ENCODE peak calls at places on chromosomes 6 and 20, in seven cellular contexts. V is naive thymus-derived CD4-positive, alpha-beta T cell; R is transverse colon; M is Peyer's patch; E is aorta; N is CD8-positive, alpha-beta memory T cell; U is cardiac fibroblast. L is an unnamed sample.

GRCh38 chr20:11451793-11452291 is 465.9 kb upstream of the BTBD3 start:
- DNase-seq in R (no peak), E (no peak), N (no peak), U (peak; percentile 41), V (no peak), M (no peak), L (peak; percentile 6)

GRCh38 chr20:59014680-59015389 is 4.4 kb upstream of the TUBB1 start:
- DNase-seq in U (no peak), V (no peak), E (peak; percentile 44), N (no peak), M (peak; percentile 6), R (no peak), L (no peak)

GRCh38 chr6:94401311-94401710 is 982.0 kb upstream of the EPHA7 start:
- DNase-seq in E (no peak), U (no peak), M (no peak), V (no peak), R (no peak), N (no peak), L (no peak)

GRCh38 chr20:51926670-51927305 is 124.5 kb upstream of the SALL4 start:
- DNase-seq in V (no peak), U (peak; percentile 62), N (no peak), M (no peak), E (no peak), R (no peak), L (no peak)

GRCh38 chr20:17938889-17939619 is 29.5 kb downstream of the SNX5 start:
- DNase-seq in N (peak; percentile 51), E (peak; percentile 74), V (peak; percentile 53), M (peak; percentile 61), U (peak; percentile 79), R (peak; percentile 78), L (peak; percentile 79)

GRCh38 chr20:63196756-63197470 is 19.0 kb downstream of the YTHDF1 start:
- DNase-seq in M (no peak), R (no peak), V (no peak), N (no peak), E (no peak), U (no peak), L (no peak)

GRCh38 chr20:50381771-50382593 is 128.2 kb upstream of the PTPN1 start:
- DNase-seq in E (peak; percentile 61), U (no peak), R (peak; percentile 46), M (peak; percentile 39), N (no peak), V (no peak), L (peak; percentile 50)

GRCh38 chr20:12179692-12180091 is 262.0 kb downstream of the BTBD3 start:
- DNase-seq in M (no peak), E (no peak), N (no peak), U (no peak), R (no peak), V (no peak), L (no peak)

GRCh38 chr20:44651507-44652373 is at the start of gene ADA:
- DNase-seq in U (peak; percentile 63), N (peak; percentile 49), R (peak; percentile 79), E (peak; percentile 72), M (peak; percentile 57), V (peak; percentile 70), L (no peak)

GRCh38 chr20:32648761-32649615 is 24.8 kb downstream of the C20orf203 start:
- DNase-seq in N (no peak), V (no peak), M (no peak), E (no peak), U (peak; percentile 33), R (no peak), L (no peak)

GRCh38 chr6:44133003-44133931 is 5.9 kb downstream of the TMEM63B start:
- DNase-seq in V (no peak), M (no peak), R (peak; percentile 69), E (peak; percentile 60), U (peak; percentile 67), N (no peak), L (no peak)

GRCh38 chr6:37731888-37732287 is 34.2 kb upstream of the MDGA1 start:
- DNase-seq in M (peak; percentile 40), U (no peak), N (peak; percentile 14), V (peak; percentile 32), R (peak; percentile 40), E (peak; percentile 32), L (peak; percentile 57)

GRCh38 chr20:33679758-33680485 is 5.7 kb upstream of the NECAB3 start:
- DNase-seq in M (peak; percentile 83), U (no peak), R (no peak), V (no peak), N (peak; percentile 44), E (peak; percentile 48), L (no peak)

GRCh38 chr20:21096321-21097043 is 9.7 kb downstream of the LINC00237 start:
- DNase-seq in U (peak; percentile 12), M (no peak), V (no peak), E (no peak), N (no peak), R (no peak), L (peak; percentile 28)

GRCh38 chr6:139595183-139595582 is 220.7 kb upstream of the CITED2 start:
- DNase-seq in V (no peak), R (no peak), U (peak; percentile 29), M (no peak), N (no peak), E (no peak), L (no peak)

GRCh38 chr6:82612475-82612874 is 248.9 kb downstream of the TPBG start:
- DNase-seq in V (no peak), N (no peak), U (no peak), M (no peak), R (no peak), E (no peak), L (no peak)

GRCh38 chr20:9147553-9148024 is 78.7 kb downstream of the PLCB4 start:
- DNase-seq in M (no peak), U (peak; percentile 8), N (no peak), R (no peak), V (no peak), E (no peak), L (no peak)

GRCh38 chr6:83609248-83609647 is 96.9 kb downstream of the PRSS35 start:
- DNase-seq in R (no peak), E (no peak), N (no peak), V (no peak), U (no peak), M (no peak), L (no peak)

GRCh38 chr6:39157511-39157910 is 42.5 kb upstream of the SAYSD1 start:
- DNase-seq in V (no peak), E (no peak), M (no peak), N (no peak), U (no peak), R (no peak), L (peak; percentile 4)

GRCh38 chr6:16201706-16202105 is 36.7 kb upstream of the GMPR start:
- DNase-seq in E (no peak), N (no peak), M (no peak), U (no peak), V (no peak), R (no peak), L (no peak)

DNA sequence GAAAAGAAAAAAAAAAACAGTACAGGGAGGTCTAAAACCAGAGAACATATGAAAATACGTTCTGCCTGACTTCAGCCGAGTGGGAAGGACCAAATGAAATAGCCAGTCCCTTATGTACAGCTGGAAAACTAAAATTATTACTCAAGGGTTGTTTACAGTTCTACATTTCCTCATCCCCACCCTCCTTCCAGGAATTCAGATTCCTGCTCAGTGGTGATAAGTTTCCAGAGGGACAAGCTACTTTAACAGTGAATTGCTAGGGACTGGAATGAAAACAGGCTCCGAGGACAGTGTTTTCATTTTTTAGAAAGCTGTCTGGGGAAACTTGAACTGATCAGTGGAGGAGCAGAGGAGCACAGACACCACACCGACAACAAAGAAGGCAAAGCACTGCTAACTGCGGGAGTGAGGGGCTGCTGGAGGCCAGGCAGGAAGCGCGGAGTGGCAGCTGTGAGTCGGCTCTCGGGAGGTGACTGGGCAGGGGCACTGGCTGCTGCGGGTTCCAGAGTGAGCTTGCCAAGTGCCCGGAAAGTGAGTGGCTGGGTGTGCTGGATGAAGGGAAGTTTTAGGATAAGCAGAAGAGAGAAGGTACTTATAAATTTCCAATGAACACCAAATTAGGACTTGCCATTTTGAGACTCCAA is 322.2 kb downstream of the ESR1 start:
- DNase-seq in V (no peak), R (no peak), M (no peak), N (no peak), E (no peak), U (peak; percentile 77), L (no peak)
- H3K4me3 ChIP-seq in V (no peak overlapping the region), R (peak overlapping the region; percentile 22), M (peak overlapping the region; percentile 37), N (no peak overlapping the region), E (no peak overlapping the region), U (peak overlapping the region; percentile 18), L (no peak overlapping the region)

GRCh38 chr6:149963462-149964242 is at the start of gene ULBP1:
- DNase-seq in V (peak; percentile 86), N (peak; percentile 70), E (peak; percentile 92), U (peak; percentile 84), M (peak; percentile 66), R (peak; percentile 78), L (peak; percentile 87)

GRCh38 chr6:149961728-149962425 is 1.9 kb upstream of the ULBP1 start:
- DNase-seq in R (no peak), E (no peak), U (peak; percentile 29), V (peak; percentile 20), M (no peak), N (peak; percentile 26), L (peak; percentile 66)

GRCh38 chr6:149962461-149963211 is 1.1 kb upstream of the ULBP1 start:
- DNase-seq in E (no peak), M (no peak), V (peak; percentile 20), U (no peak), R (no peak), N (no peak), L (no peak)

GRCh38 chr6:149964243-149965190 is 774 bp downstream of the ULBP1 start:
- DNase-seq in N (no peak), R (no peak), V (peak; percentile 36), U (peak; percentile 12), E (no peak), M (no peak), L (no peak)

DNA sequence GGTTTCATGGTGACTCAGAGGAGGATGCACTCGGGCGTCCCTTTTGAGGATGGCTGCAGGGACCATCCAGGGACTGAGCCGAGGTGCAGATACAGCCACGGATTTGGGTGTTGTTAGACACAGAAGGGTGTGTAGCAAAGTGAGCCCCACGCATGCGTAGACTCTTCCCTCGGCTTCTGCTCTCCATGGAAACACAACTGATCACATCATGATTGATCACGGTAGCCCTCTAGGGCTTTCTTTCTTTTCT is 606 bp upstream of the ULBP1 start:
- DNase-seq in R (no peak), U (peak; percentile 21), N (no peak), E (no peak), M (no peak), V (peak; percentile 34), L (peak; percentile 77)
- H3K4me3 ChIP-seq in R (peak overlapping the region; percentile 24), U (peak overlapping the region; percentile 56), N (peak overlapping the region; percentile 69), E (no peak overlapping the region), M (peak overlapping the region; percentile 60), V (peak overlapping the region; percentile 66), L (peak overlapping the region; percentile 75)

DNA sequence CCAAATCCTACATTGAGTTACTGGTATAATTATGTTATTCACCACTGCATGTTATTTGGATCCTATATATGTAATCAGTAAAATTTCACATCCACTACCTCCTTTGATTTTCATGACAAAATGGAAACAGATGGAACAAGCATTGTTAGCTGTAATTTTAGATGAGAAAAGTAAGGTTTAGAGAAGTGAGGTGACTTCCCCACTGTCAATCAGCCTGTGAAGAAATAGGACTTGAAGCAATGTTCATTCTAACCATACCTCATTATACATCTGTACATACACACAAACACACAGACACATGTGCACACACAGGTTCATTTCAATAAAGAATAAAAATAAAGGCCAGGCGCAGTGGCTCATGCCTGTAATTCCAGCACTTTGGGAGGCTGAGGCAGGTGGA is 23.7 kb upstream of the QKI start:
- DNase-seq in R (no peak), M (no peak), E (no peak), U (no peak), V (no peak), N (no peak), L (no peak)
- H3K4me3 ChIP-seq in R (no peak overlapping the region), M (no peak overlapping the region), E (no peak overlapping the region), U (no peak overlapping the region), V (no peak overlapping the region), N (no peak overlapping the region), L (no peak overlapping the region)

GRCh38 chr6:2858678-2859324 is 17.1 kb upstream of the SERPINB1 start:
- DNase-seq in V (no peak), M (peak; percentile 68), N (peak; percentile 81), R (no peak), E (no peak), U (no peak), L (no peak)
- H3K4me3 ChIP-seq in V (peak overlapping the region; percentile 56), M (peak overlapping the region; percentile 3), N (peak overlapping the region; percentile 35), R (no peak overlapping the region), E (no peak overlapping the region), U (no peak overlapping the region), L (no peak overlapping the region)

L was measured in Jurkat, Clone E6-1.